ENCODE peak calls at places on chromosomes 11 and 22, in seven cellular contexts. One of them, this sample, is unnamed.

GRCh38 chr11:62012451-62013265 is 45.2 kb upstream of the FTH1 start:
- DNase-seq in activated naive CD8-positive, alpha-beta T cell treated with anti-CD3 and anti-CD28 coated beads, Interleukin-2, amount 50 U/mL, for 24 hours: no peak
- DNase-seq in sigmoid colon: no peak
- DNase-seq in neural crest cell: no peak
- DNase-seq in activated CD8-positive, alpha-beta memory T cell treated with anti-CD3 and anti-CD28 coated beads, Interleukin-2, amount 50 U/mL, for 48 hours: peak
- DNase-seq in GM12864: no peak
- DNase-seq in AG09319: no peak
- DNase-seq in this sample: no peak

GRCh38 chr11:57321996-57322880 is 2.5 kb downstream of the TNKS1BP1 start:
- DNase-seq in sigmoid colon: peak
- DNase-seq in neural crest cell: peak
- DNase-seq in activated CD8-positive, alpha-beta memory T cell treated with anti-CD3 and anti-CD28 coated beads, Interleukin-2, amount 50 U/mL, for 48 hours: no peak
- DNase-seq in GM12864: no peak
- DNase-seq in AG09319: peak
- DNase-seq in activated naive CD8-positive, alpha-beta T cell treated with anti-CD3 and anti-CD28 coated beads, Interleukin-2, amount 50 U/mL, for 24 hours: no peak
- DNase-seq in this sample: peak

GRCh38 chr22:41595703-41596102 is 6.1 kb upstream of the PMM1 start:
- DNase-seq in activated naive CD8-positive, alpha-beta T cell treated with anti-CD3 and anti-CD28 coated beads, Interleukin-2, amount 50 U/mL, for 24 hours: no peak
- DNase-seq in neural crest cell: no peak
- DNase-seq in sigmoid colon: no peak
- DNase-seq in AG09319: no peak
- DNase-seq in GM12864: no peak
- DNase-seq in activated CD8-positive, alpha-beta memory T cell treated with anti-CD3 and anti-CD28 coated beads, Interleukin-2, amount 50 U/mL, for 48 hours: no peak
- DNase-seq in this sample: no peak

GRCh38 chr22:44407404-44408226 is 90.4 kb downstream of the RTL6 start:
- DNase-seq in sigmoid colon: peak
- DNase-seq in AG09319: no peak
- DNase-seq in neural crest cell: no peak
- DNase-seq in activated CD8-positive, alpha-beta memory T cell treated with anti-CD3 and anti-CD28 coated beads, Interleukin-2, amount 50 U/mL, for 48 hours: no peak
- DNase-seq in activated naive CD8-positive, alpha-beta T cell treated with anti-CD3 and anti-CD28 coated beads, Interleukin-2, amount 50 U/mL, for 24 hours: no peak
- DNase-seq in GM12864: no peak
- DNase-seq in this sample: no peak

GRCh38 chr11:116610190-116610589 is 162.6 kb downstream of the BUD13 start:
- DNase-seq in AG09319: no peak
- DNase-seq in sigmoid colon: no peak
- DNase-seq in activated CD8-positive, alpha-beta memory T cell treated with anti-CD3 and anti-CD28 coated beads, Interleukin-2, amount 50 U/mL, for 48 hours: peak
- DNase-seq in GM12864: no peak
- DNase-seq in neural crest cell: no peak
- DNase-seq in activated naive CD8-positive, alpha-beta T cell treated with anti-CD3 and anti-CD28 coated beads, Interleukin-2, amount 50 U/mL, for 24 hours: no peak
- DNase-seq in this sample: no peak

GRCh38 chr11:67416416-67417335 is 1.2 kb downstream of the CARNS1 start:
- DNase-seq in GM12864: no peak
- DNase-seq in activated naive CD8-positive, alpha-beta T cell treated with anti-CD3 and anti-CD28 coated beads, Interleukin-2, amount 50 U/mL, for 24 hours: peak
- DNase-seq in AG09319: no peak
- DNase-seq in sigmoid colon: no peak
- DNase-seq in activated CD8-positive, alpha-beta memory T cell treated with anti-CD3 and anti-CD28 coated beads, Interleukin-2, amount 50 U/mL, for 48 hours: peak
- DNase-seq in neural crest cell: no peak
- DNase-seq in this sample: no peak

GRCh38 chr11:86670179-86670578 is 2.2 kb downstream of the ME3 start:
- DNase-seq in neural crest cell: no peak
- DNase-seq in activated CD8-positive, alpha-beta memory T cell treated with anti-CD3 and anti-CD28 coated beads, Interleukin-2, amount 50 U/mL, for 48 hours: no peak
- DNase-seq in activated naive CD8-positive, alpha-beta T cell treated with anti-CD3 and anti-CD28 coated beads, Interleukin-2, amount 50 U/mL, for 24 hours: no peak
- DNase-seq in GM12864: no peak
- DNase-seq in sigmoid colon: no peak
- DNase-seq in AG09319: no peak
- DNase-seq in this sample: no peak

GRCh38 chr11:13963169-13963948 is 836 bp downstream of the SPON1 start:
- DNase-seq in sigmoid colon: peak
- DNase-seq in GM12864: no peak
- DNase-seq in activated CD8-positive, alpha-beta memory T cell treated with anti-CD3 and anti-CD28 coated beads, Interleukin-2, amount 50 U/mL, for 48 hours: peak
- DNase-seq in activated naive CD8-positive, alpha-beta T cell treated with anti-CD3 and anti-CD28 coated beads, Interleukin-2, amount 50 U/mL, for 24 hours: peak
- DNase-seq in neural crest cell: peak
- DNase-seq in AG09319: no peak
- DNase-seq in this sample: no peak

GRCh38 chr11:74438681-74439080 is 28.7 kb downstream of the KCNE3 start:
- DNase-seq in activated CD8-positive, alpha-beta memory T cell treated with anti-CD3 and anti-CD28 coated beads, Interleukin-2, amount 50 U/mL, for 48 hours: no peak
- DNase-seq in GM12864: no peak
- DNase-seq in neural crest cell: no peak
- DNase-seq in sigmoid colon: no peak
- DNase-seq in activated naive CD8-positive, alpha-beta T cell treated with anti-CD3 and anti-CD28 coated beads, Interleukin-2, amount 50 U/mL, for 24 hours: no peak
- DNase-seq in AG09319: no peak
- DNase-seq in this sample: no peak

GRCh38 chr11:15434529-15434928 is 319.8 kb downstream of the INSC start:
- DNase-seq in AG09319: no peak
- DNase-seq in GM12864: no peak
- DNase-seq in neural crest cell: no peak
- DNase-seq in activated CD8-positive, alpha-beta memory T cell treated with anti-CD3 and anti-CD28 coated beads, Interleukin-2, amount 50 U/mL, for 48 hours: no peak
- DNase-seq in sigmoid colon: no peak
- DNase-seq in activated naive CD8-positive, alpha-beta T cell treated with anti-CD3 and anti-CD28 coated beads, Interleukin-2, amount 50 U/mL, for 24 hours: no peak
- DNase-seq in this sample: no peak

GRCh38 chr22:28425211-28425610 is 254.4 kb downstream of the TTC28 start:
- DNase-seq in GM12864: no peak
- DNase-seq in neural crest cell: no peak
- DNase-seq in AG09319: no peak
- DNase-seq in activated naive CD8-positive, alpha-beta T cell treated with anti-CD3 and anti-CD28 coated beads, Interleukin-2, amount 50 U/mL, for 24 hours: no peak
- DNase-seq in activated CD8-positive, alpha-beta memory T cell treated with anti-CD3 and anti-CD28 coated beads, Interleukin-2, amount 50 U/mL, for 48 hours: no peak
- DNase-seq in sigmoid colon: no peak
- DNase-seq in this sample: no peak

GRCh38 chr11:17986007-17986710 is 26.7 kb downstream of the SERGEF start:
- DNase-seq in GM12864: no peak
- DNase-seq in sigmoid colon: no peak
- DNase-seq in neural crest cell: no peak
- DNase-seq in activated naive CD8-positive, alpha-beta T cell treated with anti-CD3 and anti-CD28 coated beads, Interleukin-2, amount 50 U/mL, for 24 hours: no peak
- DNase-seq in AG09319: peak
- DNase-seq in activated CD8-positive, alpha-beta memory T cell treated with anti-CD3 and anti-CD28 coated beads, Interleukin-2, amount 50 U/mL, for 48 hours: no peak
- DNase-seq in this sample: no peak

GRCh38 chr11:47003180-47003877 is 66.8 kb downstream of the CSTPP1 start:
- DNase-seq in sigmoid colon: no peak
- DNase-seq in AG09319: no peak
- DNase-seq in activated CD8-positive, alpha-beta memory T cell treated with anti-CD3 and anti-CD28 coated beads, Interleukin-2, amount 50 U/mL, for 48 hours: no peak
- DNase-seq in GM12864: no peak
- DNase-seq in neural crest cell: no peak
- DNase-seq in activated naive CD8-positive, alpha-beta T cell treated with anti-CD3 and anti-CD28 coated beads, Interleukin-2, amount 50 U/mL, for 24 hours: peak
- DNase-seq in this sample: no peak

GRCh38 chr22:49747705-49748104 is 80.0 kb downstream of the BRD1 start:
- DNase-seq in GM12864: no peak
- DNase-seq in activated naive CD8-positive, alpha-beta T cell treated with anti-CD3 and anti-CD28 coated beads, Interleukin-2, amount 50 U/mL, for 24 hours: no peak
- DNase-seq in neural crest cell: no peak
- DNase-seq in sigmoid colon: no peak
- DNase-seq in AG09319: no peak
- DNase-seq in activated CD8-positive, alpha-beta memory T cell treated with anti-CD3 and anti-CD28 coated beads, Interleukin-2, amount 50 U/mL, for 48 hours: no peak
- DNase-seq in this sample: no peak

GRCh38 chr11:118625976-118626375 is 18.6 kb downstream of the PHLDB1 start:
- DNase-seq in activated naive CD8-positive, alpha-beta T cell treated with anti-CD3 and anti-CD28 coated beads, Interleukin-2, amount 50 U/mL, for 24 hours: no peak
- DNase-seq in GM12864: no peak
- DNase-seq in sigmoid colon: no peak
- DNase-seq in AG09319: no peak
- DNase-seq in activated CD8-positive, alpha-beta memory T cell treated with anti-CD3 and anti-CD28 coated beads, Interleukin-2, amount 50 U/mL, for 48 hours: no peak
- DNase-seq in neural crest cell: no peak
- DNase-seq in this sample: peak

GRCh38 chr11:108012139-108012725 is 3.5 kb downstream of the CUL5 start:
- DNase-seq in AG09319: no peak
- DNase-seq in neural crest cell: no peak
- DNase-seq in sigmoid colon: no peak
- DNase-seq in GM12864: no peak
- DNase-seq in activated naive CD8-positive, alpha-beta T cell treated with anti-CD3 and anti-CD28 coated beads, Interleukin-2, amount 50 U/mL, for 24 hours: no peak
- DNase-seq in activated CD8-positive, alpha-beta memory T cell treated with anti-CD3 and anti-CD28 coated beads, Interleukin-2, amount 50 U/mL, for 48 hours: no peak
- DNase-seq in this sample: no peak

GRCh38 chr22:28607710-28608109 is 71.9 kb downstream of the TTC28 start:
- DNase-seq in activated naive CD8-positive, alpha-beta T cell treated with anti-CD3 and anti-CD28 coated beads, Interleukin-2, amount 50 U/mL, for 24 hours: no peak
- DNase-seq in sigmoid colon: no peak
- DNase-seq in activated CD8-positive, alpha-beta memory T cell treated with anti-CD3 and anti-CD28 coated beads, Interleukin-2, amount 50 U/mL, for 48 hours: no peak
- DNase-seq in neural crest cell: no peak
- DNase-seq in AG09319: no peak
- DNase-seq in GM12864: no peak
- DNase-seq in this sample: no peak

GRCh38 chr11:131944709-131945108 is 574.3 kb downstream of the NTM start:
- DNase-seq in sigmoid colon: no peak
- DNase-seq in neural crest cell: no peak
- DNase-seq in AG09319: peak
- DNase-seq in activated CD8-positive, alpha-beta memory T cell treated with anti-CD3 and anti-CD28 coated beads, Interleukin-2, amount 50 U/mL, for 48 hours: no peak
- DNase-seq in GM12864: no peak
- DNase-seq in activated naive CD8-positive, alpha-beta T cell treated with anti-CD3 and anti-CD28 coated beads, Interleukin-2, amount 50 U/mL, for 24 hours: no peak
- DNase-seq in this sample: no peak

GRCh38 chr11:117829369-117829725 is 4.8 kb upstream of the FXYD2 start:
- DNase-seq in sigmoid colon: peak
- DNase-seq in AG09319: no peak
- DNase-seq in activated naive CD8-positive, alpha-beta T cell treated with anti-CD3 and anti-CD28 coated beads, Interleukin-2, amount 50 U/mL, for 24 hours: no peak
- DNase-seq in activated CD8-positive, alpha-beta memory T cell treated with anti-CD3 and anti-CD28 coated beads, Interleukin-2, amount 50 U/mL, for 48 hours: peak
- DNase-seq in neural crest cell: no peak
- DNase-seq in GM12864: no peak
- DNase-seq in this sample: no peak

GRCh38 chr11:50102916-50103315 is 70.2 kb downstream of the OR4C45 start:
- DNase-seq in activated naive CD8-positive, alpha-beta T cell treated with anti-CD3 and anti-CD28 coated beads, Interleukin-2, amount 50 U/mL, for 24 hours: no peak
- DNase-seq in sigmoid colon: no peak
- DNase-seq in AG09319: no peak
- DNase-seq in GM12864: no peak
- DNase-seq in neural crest cell: no peak
- DNase-seq in activated CD8-positive, alpha-beta memory T cell treated with anti-CD3 and anti-CD28 coated beads, Interleukin-2, amount 50 U/mL, for 48 hours: no peak
- DNase-seq in this sample: no peak

GRCh38 chr11:130190371-130190881 is 30.8 kb downstream of the ST14 start:
- DNase-seq in activated naive CD8-positive, alpha-beta T cell treated with anti-CD3 and anti-CD28 coated beads, Interleukin-2, amount 50 U/mL, for 24 hours: no peak
- DNase-seq in neural crest cell: no peak
- DNase-seq in GM12864: no peak
- DNase-seq in AG09319: no peak
- DNase-seq in sigmoid colon: no peak
- DNase-seq in activated CD8-positive, alpha-beta memory T cell treated with anti-CD3 and anti-CD28 coated beads, Interleukin-2, amount 50 U/mL, for 48 hours: no peak
- DNase-seq in this sample: no peak

GRCh38 chr22:35315855-35316745 is 16.4 kb downstream of the TOM1 start:
- DNase-seq in activated naive CD8-positive, alpha-beta T cell treated with anti-CD3 and anti-CD28 coated beads, Interleukin-2, amount 50 U/mL, for 24 hours: no peak
- DNase-seq in sigmoid colon: peak
- DNase-seq in activated CD8-positive, alpha-beta memory T cell treated with anti-CD3 and anti-CD28 coated beads, Interleukin-2, amount 50 U/mL, for 48 hours: no peak
- DNase-seq in neural crest cell: no peak
- DNase-seq in AG09319: no peak
- DNase-seq in GM12864: no peak
- DNase-seq in this sample: no peak

GRCh38 chr11:69832561-69833413 is 13.6 kb upstream of the FGF3 start:
- DNase-seq in sigmoid colon: peak
- DNase-seq in neural crest cell: no peak
- DNase-seq in AG09319: no peak
- DNase-seq in activated naive CD8-positive, alpha-beta T cell treated with anti-CD3 and anti-CD28 coated beads, Interleukin-2, amount 50 U/mL, for 24 hours: no peak
- DNase-seq in activated CD8-positive, alpha-beta memory T cell treated with anti-CD3 and anti-CD28 coated beads, Interleukin-2, amount 50 U/mL, for 48 hours: peak
- DNase-seq in GM12864: no peak
- DNase-seq in this sample: no peak

GRCh38 chr11:120068114-120068573 is 69.8 kb downstream of the TRIM29 start:
- DNase-seq in sigmoid colon: no peak
- DNase-seq in activated CD8-positive, alpha-beta memory T cell treated with anti-CD3 and anti-CD28 coated beads, Interleukin-2, amount 50 U/mL, for 48 hours: peak
- DNase-seq in neural crest cell: no peak
- DNase-seq in activated naive CD8-positive, alpha-beta T cell treated with anti-CD3 and anti-CD28 coated beads, Interleukin-2, amount 50 U/mL, for 24 hours: no peak
- DNase-seq in AG09319: no peak
- DNase-seq in GM12864: no peak
- DNase-seq in this sample: peak

GRCh38 chr11:46250071-46251052 is 27.1 kb upstream of the CREB3L1 start:
- DNase-seq in sigmoid colon: no peak
- DNase-seq in activated naive CD8-positive, alpha-beta T cell treated with anti-CD3 and anti-CD28 coated beads, Interleukin-2, amount 50 U/mL, for 24 hours: no peak
- DNase-seq in neural crest cell: no peak
- DNase-seq in activated CD8-positive, alpha-beta memory T cell treated with anti-CD3 and anti-CD28 coated beads, Interleukin-2, amount 50 U/mL, for 48 hours: no peak
- DNase-seq in AG09319: no peak
- DNase-seq in GM12864: no peak
- DNase-seq in this sample: no peak

GRCh38 chr11:121543981-121544380 is 91.2 kb upstream of the SORL1-AS1 start:
- DNase-seq in activated naive CD8-positive, alpha-beta T cell treated with anti-CD3 and anti-CD28 coated beads, Interleukin-2, amount 50 U/mL, for 24 hours: no peak
- DNase-seq in activated CD8-positive, alpha-beta memory T cell treated with anti-CD3 and anti-CD28 coated beads, Interleukin-2, amount 50 U/mL, for 48 hours: no peak
- DNase-seq in sigmoid colon: no peak
- DNase-seq in neural crest cell: no peak
- DNase-seq in AG09319: no peak
- DNase-seq in GM12864: no peak
- DNase-seq in this sample: no peak

GRCh38 chr22:33247758-33248157 is 189.6 kb upstream of the SYN3 start:
- DNase-seq in neural crest cell: no peak
- DNase-seq in activated CD8-positive, alpha-beta memory T cell treated with anti-CD3 and anti-CD28 coated beads, Interleukin-2, amount 50 U/mL, for 48 hours: no peak
- DNase-seq in GM12864: no peak
- DNase-seq in activated naive CD8-positive, alpha-beta T cell treated with anti-CD3 and anti-CD28 coated beads, Interleukin-2, amount 50 U/mL, for 24 hours: no peak
- DNase-seq in AG09319: no peak
- DNase-seq in sigmoid colon: no peak
- DNase-seq in this sample: no peak

GRCh38 chr22:37546436-37547248 is 13.6 kb upstream of the CDC42EP1 start:
- DNase-seq in GM12864: no peak
- DNase-seq in neural crest cell: no peak
- DNase-seq in activated naive CD8-positive, alpha-beta T cell treated with anti-CD3 and anti-CD28 coated beads, Interleukin-2, amount 50 U/mL, for 24 hours: no peak
- DNase-seq in AG09319: no peak
- DNase-seq in sigmoid colon: peak
- DNase-seq in activated CD8-positive, alpha-beta memory T cell treated with anti-CD3 and anti-CD28 coated beads, Interleukin-2, amount 50 U/mL, for 48 hours: no peak
- DNase-seq in this sample: no peak

GRCh38 chr22:31291716-31292644 is at the start of gene PIK3IP1:
- DNase-seq in neural crest cell: peak
- DNase-seq in AG09319: peak
- DNase-seq in activated naive CD8-positive, alpha-beta T cell treated with anti-CD3 and anti-CD28 coated beads, Interleukin-2, amount 50 U/mL, for 24 hours: peak
- DNase-seq in activated CD8-positive, alpha-beta memory T cell treated with anti-CD3 and anti-CD28 coated beads, Interleukin-2, amount 50 U/mL, for 48 hours: peak
- DNase-seq in sigmoid colon: peak
- DNase-seq in GM12864: peak
- DNase-seq in this sample: peak

GRCh38 chr11:19240420-19241259 is at the start of gene E2F8:
- DNase-seq in sigmoid colon: peak
- DNase-seq in GM12864: peak
- DNase-seq in activated naive CD8-positive, alpha-beta T cell treated with anti-CD3 and anti-CD28 coated beads, Interleukin-2, amount 50 U/mL, for 24 hours: peak
- DNase-seq in activated CD8-positive, alpha-beta memory T cell treated with anti-CD3 and anti-CD28 coated beads, Interleukin-2, amount 50 U/mL, for 48 hours: peak
- DNase-seq in neural crest cell: peak
- DNase-seq in AG09319: peak
- DNase-seq in this sample: peak

GRCh38 chr11:76797341-76798201 is 14.4 kb downstream of the TSKU start:
- DNase-seq in activated naive CD8-positive, alpha-beta T cell treated with anti-CD3 and anti-CD28 coated beads, Interleukin-2, amount 50 U/mL, for 24 hours: no peak
- DNase-seq in AG09319: no peak
- DNase-seq in sigmoid colon: peak
- DNase-seq in neural crest cell: no peak
- DNase-seq in activated CD8-positive, alpha-beta memory T cell treated with anti-CD3 and anti-CD28 coated beads, Interleukin-2, amount 50 U/mL, for 48 hours: no peak
- DNase-seq in GM12864: no peak
- DNase-seq in this sample: no peak

GRCh38 chr22:25368271-25368670 is 148.8 kb downstream of the CRYBB2 start:
- DNase-seq in neural crest cell: no peak
- DNase-seq in activated naive CD8-positive, alpha-beta T cell treated with anti-CD3 and anti-CD28 coated beads, Interleukin-2, amount 50 U/mL, for 24 hours: no peak
- DNase-seq in activated CD8-positive, alpha-beta memory T cell treated with anti-CD3 and anti-CD28 coated beads, Interleukin-2, amount 50 U/mL, for 48 hours: no peak
- DNase-seq in GM12864: no peak
- DNase-seq in AG09319: peak
- DNase-seq in sigmoid colon: no peak
- DNase-seq in this sample: no peak